ENCODE peak calls at places on chromosomes 12 and 14, in nine cellular contexts. X is cardiac muscle cell, O is OCI-LY7, H is lower lobe of right lung, Q is heart right ventricle, M is sigmoid colon, S is choroid plexus epithelial cell, I is astrocyte of the spinal cord, B is tibial artery. R is an unnamed sample.

GRCh38 chr12:104790296-104791125 is 167.6 kb downstream of the SLC41A2 start:
- DNase-seq in X (peak; percentile 52), O (peak; percentile 42), H (peak; percentile 75), Q (peak; percentile 56), M (peak; percentile 67), S (peak; percentile 31), I (no peak), B (peak; percentile 61), R (no peak)

GRCh38 chr12:124361074-124361965 is 66.4 kb downstream of the RFLNA start:
- DNase-seq in X (no peak), O (no peak), H (no peak), Q (no peak), M (no peak), S (no peak), I (no peak), B (no peak), R (no peak)

GRCh38 chr12:11837318-11837934 is 188.0 kb downstream of the ETV6 start:
- DNase-seq in X (no peak), O (no peak), H (no peak), Q (no peak), M (no peak), S (no peak), I (no peak), B (no peak), R (no peak)

GRCh38 chr12:91746976-91747375 is 398.7 kb downstream of the BTG1 start:
- DNase-seq in X (no peak), O (no peak), H (no peak), Q (no peak), M (no peak), S (no peak), I (no peak), B (no peak), R (no peak)

GRCh38 chr12:132094269-132094891 is 49.7 kb downstream of the DDX51 start:
- DNase-seq in X (no peak), O (no peak), H (no peak), Q (no peak), M (peak; percentile 40), S (no peak), I (no peak), B (no peak), R (no peak)

GRCh38 chr14:35944847-35945246 is 118.7 kb downstream of the BRMS1L start:
- DNase-seq in X (no peak), O (peak; percentile 49), H (no peak), Q (no peak), M (no peak), S (no peak), I (no peak), B (no peak), R (no peak)

GRCh38 chr12:31728289-31728916 is 418 bp downstream of the AMN1 start:
- DNase-seq in X (no peak), O (peak; percentile 63), H (peak; percentile 66), Q (no peak), M (peak; percentile 70), S (no peak), I (no peak), B (no peak), R (no peak)

GRCh38 chr14:73634333-73634833 is 10.4 kb upstream of the DNAL1 start:
- DNase-seq in X (peak; percentile 54), O (no peak), H (peak; percentile 55), Q (peak; percentile 55), M (peak; percentile 72), S (peak; percentile 36), I (peak; percentile 24), B (no peak), R (no peak)

GRCh38 chr14:38964630-38965029 is 138.4 kb downstream of the SEC23A start:
- DNase-seq in X (no peak), O (no peak), H (no peak), Q (no peak), M (no peak), S (peak; percentile 79), I (peak; percentile 52), B (no peak), R (no peak)

GRCh38 chr14:59377991-59378720 is 87.0 kb downstream of the GPR135 start:
- DNase-seq in X (no peak), O (no peak), H (no peak), Q (no peak), M (peak; percentile 71), S (peak; percentile 17), I (no peak), B (no peak), R (no peak)

GRCh38 chr12:47838286-47838931 is 18.7 kb upstream of the HDAC7 start:
- DNase-seq in X (peak; percentile 47), O (peak; percentile 67), H (no peak), Q (no peak), M (no peak), S (peak; percentile 58), I (peak; percentile 35), B (peak; percentile 67), R (no peak)

GRCh38 chr14:51419685-51420084 is 179.6 kb downstream of the TMX1 start:
- DNase-seq in X (no peak), O (peak; percentile 59), H (no peak), Q (no peak), M (no peak), S (no peak), I (no peak), B (no peak), R (no peak)

GRCh38 chr12:96617178-96617577 is 127.8 kb downstream of the CFAP54 start:
- DNase-seq in X (peak; percentile 62), O (peak; percentile 5), H (no peak), Q (no peak), M (no peak), S (no peak), I (no peak), B (no peak), R (no peak)

GRCh38 chr12:8052679-8053078 is 13.5 kb downstream of the C3AR1 start:
- DNase-seq in X (no peak), O (no peak), H (peak; percentile 85), Q (no peak), M (no peak), S (no peak), I (no peak), B (no peak), R (no peak)

GRCh38 chr12:50614167-50614762 is 109.5 kb downstream of the DIP2B start:
- DNase-seq in X (no peak), O (no peak), H (no peak), Q (no peak), M (no peak), S (peak; percentile 92), I (peak; percentile 78), B (no peak), R (no peak)

GRCh38 chr12:37541356-37541755 is 775.2 kb upstream of the ALG10B start:
- DNase-seq in X (no peak), O (no peak), H (no peak), Q (no peak), M (no peak), S (no peak), I (no peak), B (no peak), R (no peak)
- H3K4me3 ChIP-seq in X (no peak overlapping the region), O (no peak overlapping the region), H (no peak overlapping the region), Q (no peak overlapping the region), M (no peak overlapping the region), S (no peak overlapping the region), I (no peak overlapping the region), B (no peak overlapping the region), R (no peak overlapping the region)

GRCh38 chr12:46470975-46471374 is 98.4 kb upstream of the SLC38A2 start:
- DNase-seq in X (no peak), O (no peak), H (no peak), Q (no peak), M (no peak), S (no peak), I (no peak), B (no peak), R (no peak)
- H3K4me3 ChIP-seq in X (no peak overlapping the region), O (no peak overlapping the region), H (no peak overlapping the region), Q (no peak overlapping the region), M (no peak overlapping the region), S (no peak overlapping the region), I (no peak overlapping the region), B (no peak overlapping the region), R (no peak overlapping the region)

DNA sequence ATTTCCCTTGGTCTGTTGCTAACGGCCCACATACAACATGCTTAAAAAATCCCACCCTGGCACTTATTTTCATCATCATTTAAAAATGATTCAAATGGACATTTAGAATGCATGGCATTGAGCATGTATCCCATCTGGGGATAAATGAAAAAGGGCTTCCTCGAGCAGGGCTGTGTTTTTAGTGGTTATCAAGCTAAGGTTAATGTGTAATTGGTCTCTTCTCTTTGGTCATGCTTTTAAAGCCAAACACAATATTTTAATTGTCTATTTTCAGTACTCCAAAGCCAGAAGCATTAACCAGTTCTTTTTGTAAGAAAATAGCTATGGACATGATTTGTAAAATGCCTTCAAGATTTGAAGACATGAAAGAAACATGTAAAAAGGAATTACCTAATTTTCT is 1.9 kb upstream of the TRHDE start:
- DNase-seq in X (no peak), O (no peak), H (no peak), Q (no peak), M (no peak), S (no peak), I (peak; percentile 43), B (no peak), R (no peak)
- H3K4me3 ChIP-seq in X (no peak overlapping the region), O (no peak overlapping the region), H (no peak overlapping the region), Q (no peak overlapping the region), M (no peak overlapping the region), S (peak overlapping the region; percentile 77), I (peak overlapping the region; percentile 80), B (peak overlapping the region; percentile 71), R (no peak overlapping the region)

DNA sequence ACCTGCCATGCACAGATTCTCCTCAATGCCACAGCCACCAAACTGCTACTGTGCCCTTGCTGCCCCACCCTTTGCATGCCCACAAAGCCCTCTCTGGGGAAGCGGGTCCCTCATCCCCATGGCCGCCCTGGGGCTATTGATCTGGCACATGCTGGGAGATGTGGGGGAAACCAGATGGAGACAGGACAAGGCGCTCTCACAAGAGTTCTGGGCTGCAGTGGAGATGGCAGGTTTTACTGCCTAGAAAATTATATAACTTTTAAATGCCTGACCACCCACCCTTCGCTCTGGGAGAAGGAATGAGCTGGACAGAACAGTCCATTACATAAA is 10.6 kb upstream of the PIP4K2C start:
- DNase-seq in X (no peak), O (no peak), H (no peak), Q (no peak), M (no peak), S (no peak), I (no peak), B (no peak), R (no peak)
- H3K4me3 ChIP-seq in X (no peak overlapping the region), O (no peak overlapping the region), H (no peak overlapping the region), Q (no peak overlapping the region), M (no peak overlapping the region), S (no peak overlapping the region), I (no peak overlapping the region), B (no peak overlapping the region), R (no peak overlapping the region)

R was measured in RWPE2.